ENCODE peak calls at places on chromosome 3, in seven cellular contexts. E, X, I, A, G, O and H are unnamed samples.

GRCh38 chr3:125318497-125318847 is 56.7 kb downstream of the ZNF148 start:
- DNase-seq in E (no peak), X (no peak), I (no peak), A (no peak), G (no peak), O (no peak), H (no peak)

GRCh38 chr3:48619541-48620524 is 1.7 kb downstream of the TMEM89 start:
- DNase-seq in E (no peak), X (no peak), I (no peak), A (no peak), G (no peak), O (no peak), H (no peak)

GRCh38 chr3:171863920-171864319 is 20.8 kb downstream of the TMEM212 start:
- DNase-seq in E (no peak), X (no peak), I (no peak), A (no peak), G (no peak), O (no peak), H (no peak)

GRCh38 chr3:46959169-46959515 is 17.4 kb downstream of the CCDC12 start:
- DNase-seq in E (no peak), X (no peak), I (no peak), A (no peak), G (no peak), O (no peak), H (no peak)

GRCh38 chr3:109874900-109875735 is 537.8 kb upstream of the DPPA4 start:
- DNase-seq in E (no peak), X (no peak), I (no peak), A (no peak), G (no peak), O (no peak), H (peak)

GRCh38 chr3:17551333-17551732 is 191.1 kb downstream of the TBC1D5 start:
- DNase-seq in E (no peak), X (no peak), I (no peak), A (no peak), G (no peak), O (no peak), H (no peak)

GRCh38 chr3:150319900-150320299 is 88.2 kb upstream of the TSC22D2 start:
- DNase-seq in E (no peak), X (no peak), I (peak), A (peak), G (no peak), O (no peak), H (peak)

GRCh38 chr3:101827211-101828174 is 21.8 kb upstream of the NFKBIZ start:
- DNase-seq in E (no peak), X (peak), I (peak), A (peak), G (peak), O (peak), H (peak)

GRCh38 chr3:105686324-105686897 is 182.4 kb downstream of the CBLB start:
- DNase-seq in E (no peak), X (no peak), I (peak), A (peak), G (no peak), O (no peak), H (peak)

GRCh38 chr3:190031887-190032752 is 88.6 kb downstream of the P3H2 start:
- DNase-seq in E (no peak), X (no peak), I (no peak), A (no peak), G (no peak), O (no peak), H (peak)

GRCh38 chr3:184275961-184276910 is at the start of gene ECE2:
- DNase-seq in E (no peak), X (no peak), I (no peak), A (no peak), G (no peak), O (no peak), H (no peak)

GRCh38 chr3:99972380-99973104 is 141.8 kb downstream of the FILIP1L start:
- DNase-seq in E (no peak), X (no peak), I (no peak), A (no peak), G (peak), O (no peak), H (no peak)